ENCODE peak calls at places on chromosomes 6 and 20, in four cellular contexts. M, Z, V and E are unnamed samples.

GRCh38 chr6:150207931-150208570 is 65.2 kb downstream of the PPP1R14C start:
- DNase-seq in M (no peak), Z (no peak), V (no peak), E (peak)

GRCh38 chr6:135128268-135128914 is 52.7 kb upstream of the MYB start:
- DNase-seq in M (no peak), Z (no peak), V (no peak), E (no peak)

GRCh38 chr6:47698342-47698787 is at the start of gene ADGRF4:
- DNase-seq in M (peak), Z (no peak), V (peak), E (peak)

GRCh38 chr20:52312131-52312729 is 120.7 kb upstream of the ZFP64 start:
- DNase-seq in M (no peak), Z (no peak), V (peak), E (peak)

GRCh38 chr20:50655325-50655880 is 35.9 kb downstream of the RIPOR3 start:
- DNase-seq in M (no peak), Z (no peak), V (peak), E (peak)

GRCh38 chr6:142088858-142089216 is 43.9 kb upstream of the GJE1 start:
- DNase-seq in M (no peak), Z (no peak), V (peak), E (peak)

GRCh38 chr6:106027760-106028159 is 58.4 kb upstream of the PRDM1 start:
- DNase-seq in M (no peak), Z (no peak), V (no peak), E (no peak)

GRCh38 chr20:62633571-62634329 is 8.6 kb upstream of the SLCO4A1 start:
- DNase-seq in M (no peak), Z (no peak), V (no peak), E (peak)

GRCh38 chr6:164897523-164898094 is 411.8 kb downstream of the C6orf118 start:
- DNase-seq in M (no peak), Z (no peak), V (no peak), E (no peak)

GRCh38 chr6:69105288-69105687 is 470.2 kb downstream of the ADGRB3 start:
- DNase-seq in M (no peak), Z (no peak), V (no peak), E (no peak)

GRCh38 chr6:113856011-113856551 is 1.1 kb upstream of the MARCKS start:
- DNase-seq in M (no peak), Z (no peak), V (peak), E (peak)

GRCh38 chr6:148521586-148521985 is 178.9 kb downstream of the SASH1 start:
- DNase-seq in M (no peak), Z (no peak), V (peak), E (peak)

GRCh38 chr20:19992996-19993908 is 23.9 kb upstream of the NAA20 start:
- DNase-seq in M (no peak), Z (no peak), V (peak), E (peak)

GRCh38 chr20:49418156-49418555 is 64.3 kb downstream of the KCNB1 start:
- DNase-seq in M (no peak), Z (no peak), V (no peak), E (no peak)

GRCh38 chr6:38725414-38726183 is 10.5 kb downstream of the DNAH8 start:
- DNase-seq in M (no peak), Z (no peak), V (peak), E (no peak)

GRCh38 chr6:46575530-46575929 is 77.1 kb downstream of the CYP39A1 start:
- DNase-seq in M (no peak), Z (no peak), V (no peak), E (no peak)

GRCh38 chr6:3229566-3230274 is 2.3 kb upstream of the TUBB2B start:
- DNase-seq in M (no peak), Z (no peak), V (no peak), E (no peak)

GRCh38 chr20:57654363-57654997 is 34.3 kb upstream of the ZBP1 start:
- DNase-seq in M (peak), Z (peak), V (peak), E (peak)

GRCh38 chr20:43916073-43916874 is 1.6 kb downstream of the TOX2 start:
- DNase-seq in M (no peak), Z (no peak), V (peak), E (no peak)

GRCh38 chr6:44021628-44022295 is 105.5 kb downstream of the MRPL14 start:
- DNase-seq in M (no peak), Z (no peak), V (no peak), E (no peak)

GRCh38 chr6:44016131-44016870 is 111.0 kb downstream of the MRPL14 start:
- DNase-seq in M (no peak), Z (no peak), V (peak), E (peak)

GRCh38 chr6:155201461-155202226 is 62.2 kb upstream of the CLDN20 start:
- DNase-seq in M (no peak), Z (no peak), V (peak), E (peak)

GRCh38 chr6:114049367-114049966 is 78.5 kb upstream of the HDAC2 start:
- DNase-seq in M (no peak), Z (no peak), V (no peak), E (no peak)

GRCh38 chr6:33960345-33961313 is 156.8 kb upstream of the MLN start:
- DNase-seq in M (no peak), Z (peak), V (no peak), E (no peak)

DNA sequence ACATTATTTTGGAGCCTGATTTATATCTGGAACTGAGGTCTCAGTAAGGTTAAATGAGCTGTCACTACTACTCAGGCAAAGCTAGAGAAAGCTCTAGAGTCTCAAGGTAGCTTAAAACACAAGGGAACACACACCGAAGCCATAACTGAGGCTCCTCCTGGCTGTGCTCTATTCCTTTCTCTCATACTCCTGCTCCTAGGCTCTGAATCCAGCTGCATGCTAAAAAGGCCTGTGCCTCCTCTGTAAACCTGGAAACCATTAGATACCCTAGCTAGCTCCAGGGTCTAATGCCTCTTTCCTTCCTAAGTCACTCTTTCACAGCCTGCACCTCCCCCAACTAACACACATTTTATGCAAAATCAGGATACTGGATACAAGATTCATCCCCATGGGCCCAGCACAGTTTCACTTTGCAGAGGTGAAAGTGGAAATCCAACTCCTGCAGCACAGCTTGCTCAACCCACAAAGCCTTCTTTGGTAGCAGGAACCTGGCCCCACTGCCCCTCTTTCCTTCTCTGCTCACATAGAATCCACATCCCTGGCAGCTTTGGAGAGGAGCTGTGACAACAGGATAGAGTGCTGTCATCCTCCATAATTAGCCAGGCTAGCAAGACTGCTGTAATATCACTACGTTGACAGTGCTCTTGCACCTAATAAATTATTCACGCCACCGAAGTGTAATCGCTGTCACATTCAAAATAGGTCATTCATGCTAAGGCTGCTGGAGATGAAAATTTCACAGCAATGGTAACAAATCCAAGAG is 16.9 kb downstream of the RIPOR2 start:
- DNase-seq in M (no peak), Z (no peak), V (no peak), E (no peak)
- H3K4me3 ChIP-seq in M (no peak), Z (no peak), V (no peak), E (no peak)

GRCh38 chr6:112470950-112471349 is 123.8 kb downstream of the RFPL4B start:
- DNase-seq in M (no peak), Z (no peak), V (no peak), E (no peak)
- H3K4me3 ChIP-seq in M (no peak), Z (no peak), V (no peak), E (no peak)

GRCh38 chr20:58692579-58693225 is at the start of gene NPEPL1:
- DNase-seq in M (no peak), Z (no peak), V (peak), E (peak)
- H3K4me3 ChIP-seq in M (peak), Z (peak), V (peak), E (peak)

GRCh38 chr20:39032997-39033396 is 70.9 kb downstream of the DHX35 start:
- DNase-seq in M (no peak), Z (no peak), V (no peak), E (no peak)
- H3K4me3 ChIP-seq in M (no peak), Z (no peak), V (no peak), E (no peak)

GRCh38 chr6:160927416-160927815 is 64.2 kb upstream of the MAP3K4 start:
- DNase-seq in M (no peak), Z (no peak), V (no peak), E (no peak)

GRCh38 chr6:160933256-160933655 is 58.3 kb upstream of the MAP3K4 start:
- DNase-seq in M (no peak), Z (no peak), V (no peak), E (no peak)

GRCh38 chr6:160929831-160930230 is 61.7 kb upstream of the MAP3K4 start:
- DNase-seq in M (no peak), Z (no peak), V (no peak), E (no peak)

GRCh38 chr6:160931378-160932343 is 59.9 kb upstream of the MAP3K4 start:
- DNase-seq in M (no peak), Z (no peak), V (peak), E (peak)

GRCh38 chr6:160930547-160931377 is 60.8 kb upstream of the MAP3K4 start:
- DNase-seq in M (no peak), Z (peak), V (peak), E (peak)
- H3K4me3 ChIP-seq in M (peak), Z (peak), V (peak), E (peak)